ENCODE peak calls at places on chromosomes 5 and 9, in nine cellular contexts. V, S, K, Z, W, R, H, D and T are unnamed samples.

GRCh38 chr9:110875275-110875674 is 163.0 kb downstream of the LPAR1 start:
- DNase-seq in V (peak; percentile 51), S (peak; percentile 24), K (no peak), Z (no peak), W (peak; percentile 11), R (no peak), H (no peak), D (peak; percentile 45), T (no peak)

GRCh38 chr9:135702002-135702721 is at the start of gene KCNT1:
- DNase-seq in V (peak; percentile 92), S (peak; percentile 6), K (peak; percentile 62), Z (peak; percentile 22), W (peak; percentile 66), R (peak; percentile 43), H (peak; percentile 69), D (peak; percentile 29), T (peak; percentile 34)

GRCh38 chr5:139494256-139494655 is 11.7 kb upstream of the STING1 start:
- DNase-seq in V (no peak), S (no peak), K (no peak), Z (no peak), W (no peak), R (peak; percentile 31), H (peak; percentile 37), D (no peak), T (no peak)

GRCh38 chr5:162474239-162474638 is 406.7 kb downstream of the GABRG2 start:
- DNase-seq in V (no peak), S (no peak), K (no peak), Z (no peak), W (no peak), R (no peak), H (no peak), D (no peak), T (peak; percentile 33)

GRCh38 chr9:136721339-136722092 is 9.1 kb downstream of the DIPK1B start:
- DNase-seq in V (no peak), S (no peak), K (no peak), Z (no peak), W (no peak), R (peak; percentile 57), H (peak; percentile 95), D (no peak), T (no peak)

GRCh38 chr9:113536166-113536482 is 72.6 kb downstream of the RGS3 start:
- DNase-seq in V (no peak), S (no peak), K (no peak), Z (no peak), W (no peak), R (no peak), H (no peak), D (peak; percentile 98), T (no peak)

GRCh38 chr5:71887680-71888079 is 168.6 kb downstream of the CARTPT start:
- DNase-seq in V (no peak), S (no peak), K (peak; percentile 35), Z (no peak), W (no peak), R (peak; percentile 85), H (peak; percentile 89), D (peak; percentile 14), T (peak; percentile 88)

GRCh38 chr5:32325067-32325466 is 12.3 kb upstream of the MTMR12 start:
- DNase-seq in V (no peak), S (no peak), K (no peak), Z (no peak), W (no peak), R (no peak), H (no peak), D (no peak), T (no peak)

GRCh38 chr5:169336234-169336633 is 35.3 kb upstream of the SLIT3 start:
- DNase-seq in V (no peak), S (no peak), K (no peak), Z (no peak), W (no peak), R (no peak), H (no peak), D (no peak), T (no peak)

GRCh38 chr5:37717613-37718431 is 122.0 kb downstream of the GDNF start:
- DNase-seq in V (peak; percentile 65), S (no peak), K (peak; percentile 81), Z (no peak), W (peak; percentile 57), R (peak; percentile 87), H (peak; percentile 53), D (no peak), T (peak; percentile 77)

GRCh38 chr9:117763314-117763713 is 59.1 kb downstream of the TLR4 start:
- DNase-seq in V (no peak), S (no peak), K (no peak), Z (no peak), W (no peak), R (peak; percentile 91), H (peak; percentile 63), D (peak; percentile 80), T (no peak)

GRCh38 chr5:172411423-172412111 is 42.8 kb downstream of the SH3PXD2B start:
- DNase-seq in V (no peak), S (no peak), K (no peak), Z (peak; percentile 39), W (no peak), R (peak; percentile 71), H (peak; percentile 70), D (no peak), T (no peak)

GRCh38 chr9:89632136-89633135 is 27.6 kb downstream of the GADD45G start:
- DNase-seq in V (no peak), S (no peak), K (no peak), Z (no peak), W (no peak), R (no peak), H (no peak), D (no peak), T (no peak)

GRCh38 chr9:93049491-93049890 is 9.0 kb upstream of the SUSD3 start:
- DNase-seq in V (no peak), S (no peak), K (no peak), Z (no peak), W (no peak), R (no peak), H (no peak), D (no peak), T (no peak)

GRCh38 chr5:168362097-168362885 is 70.8 kb downstream of the WWC1 start:
- DNase-seq in V (no peak), S (no peak), K (no peak), Z (no peak), W (peak; percentile 67), R (no peak), H (no peak), D (no peak), T (no peak)

GRCh38 chr9:92265159-92265558 is 28.3 kb downstream of the IARS1 start:
- DNase-seq in V (no peak), S (no peak), K (no peak), Z (no peak), W (no peak), R (peak; percentile 59), H (peak; percentile 77), D (no peak), T (no peak)

GRCh38 chr9:14608521-14608920 is 84.7 kb downstream of the ZDHHC21 start:
- DNase-seq in V (no peak), S (no peak), K (no peak), Z (no peak), W (no peak), R (no peak), H (no peak), D (no peak), T (no peak)

GRCh38 chr5:35319231-35320002 is 89.1 kb upstream of the PRLR start:
- DNase-seq in V (no peak), S (no peak), K (peak; percentile 3), Z (peak; percentile 48), W (no peak), R (peak; percentile 93), H (peak; percentile 72), D (peak; percentile 17), T (peak; percentile 35)

GRCh38 chr9:108001219-108001618 is 511.6 kb upstream of the KLF4 start:
- DNase-seq in V (no peak), S (no peak), K (no peak), Z (no peak), W (no peak), R (peak; percentile 20), H (no peak), D (no peak), T (no peak)

GRCh38 chr9:116658265-116658664 is 28.8 kb upstream of the TRIM32 start:
- DNase-seq in V (no peak), S (no peak), K (no peak), Z (no peak), W (no peak), R (no peak), H (no peak), D (no peak), T (no peak)